ENCODE peak calls at places on chromosomes 7 and 10, in seven cellular contexts. One of them, this sample, is unnamed.

GRCh38 chr7:22660732-22661131 is 66.3 kb upstream of the IL6 start:
- ATAC-seq in T-helper 17 cell: no peak
- ATAC-seq in memory B cell: no peak
- ATAC-seq in right cardiac atrium: no peak
- ATAC-seq in activated CD8-positive, alpha-beta T cell treated with anti-CD3 and anti-CD28 coated beads, Interleukin-2, amount 10 ng/mL, durations not matched to agents 7 days and 5 days: no peak
- ATAC-seq in T-cell: no peak
- ATAC-seq in CD4-positive, alpha-beta T cell: no peak
- ATAC-seq in this sample: no peak

GRCh38 chr7:127473409-127473808 is 80.9 kb upstream of the ZNF800 start:
- ATAC-seq in activated CD8-positive, alpha-beta T cell treated with anti-CD3 and anti-CD28 coated beads, Interleukin-2, amount 10 ng/mL, durations not matched to agents 7 days and 5 days: no peak
- ATAC-seq in right cardiac atrium: no peak
- ATAC-seq in T-cell: no peak
- ATAC-seq in CD4-positive, alpha-beta T cell: no peak
- ATAC-seq in T-helper 17 cell: no peak
- ATAC-seq in memory B cell: no peak
- ATAC-seq in this sample: no peak

GRCh38 chr7:159121476-159121875 is 23.2 kb downstream of the VIPR2 start:
- ATAC-seq in T-helper 17 cell: no peak
- ATAC-seq in T-cell: no peak
- ATAC-seq in CD4-positive, alpha-beta T cell: no peak
- ATAC-seq in activated CD8-positive, alpha-beta T cell treated with anti-CD3 and anti-CD28 coated beads, Interleukin-2, amount 10 ng/mL, durations not matched to agents 7 days and 5 days: no peak
- ATAC-seq in right cardiac atrium: no peak
- ATAC-seq in memory B cell: no peak
- ATAC-seq in this sample: no peak

GRCh38 chr10:80535671-80536360 is 1.9 kb upstream of the SH2D4B start:
- ATAC-seq in right cardiac atrium: peak
- ATAC-seq in CD4-positive, alpha-beta T cell: peak
- ATAC-seq in T-helper 17 cell: peak
- ATAC-seq in T-cell: peak
- ATAC-seq in activated CD8-positive, alpha-beta T cell treated with anti-CD3 and anti-CD28 coated beads, Interleukin-2, amount 10 ng/mL, durations not matched to agents 7 days and 5 days: peak
- ATAC-seq in memory B cell: peak
- ATAC-seq in this sample: peak

GRCh38 chr10:4346257-4346656 is 479.8 kb upstream of the AKR1E2 start:
- ATAC-seq in memory B cell: no peak
- ATAC-seq in T-helper 17 cell: no peak
- ATAC-seq in CD4-positive, alpha-beta T cell: no peak
- ATAC-seq in T-cell: no peak
- ATAC-seq in activated CD8-positive, alpha-beta T cell treated with anti-CD3 and anti-CD28 coated beads, Interleukin-2, amount 10 ng/mL, durations not matched to agents 7 days and 5 days: no peak
- ATAC-seq in right cardiac atrium: peak
- ATAC-seq in this sample: no peak

GRCh38 chr10:24501312-24501711 is 222.4 kb downstream of the ARHGAP21 start:
- ATAC-seq in CD4-positive, alpha-beta T cell: no peak
- ATAC-seq in memory B cell: no peak
- ATAC-seq in T-helper 17 cell: no peak
- ATAC-seq in T-cell: no peak
- ATAC-seq in activated CD8-positive, alpha-beta T cell treated with anti-CD3 and anti-CD28 coated beads, Interleukin-2, amount 10 ng/mL, durations not matched to agents 7 days and 5 days: no peak
- ATAC-seq in right cardiac atrium: no peak
- ATAC-seq in this sample: peak

GRCh38 chr7:155009570-155010157 is 6.7 kb upstream of the PAXIP1 start:
- ATAC-seq in T-helper 17 cell: peak
- ATAC-seq in right cardiac atrium: no peak
- ATAC-seq in memory B cell: peak
- ATAC-seq in activated CD8-positive, alpha-beta T cell treated with anti-CD3 and anti-CD28 coated beads, Interleukin-2, amount 10 ng/mL, durations not matched to agents 7 days and 5 days: peak
- ATAC-seq in T-cell: peak
- ATAC-seq in CD4-positive, alpha-beta T cell: no peak
- ATAC-seq in this sample: no peak

GRCh38 chr10:1472178-1472577 is 265.1 kb downstream of the ADARB2 start:
- ATAC-seq in memory B cell: no peak
- ATAC-seq in T-helper 17 cell: no peak
- ATAC-seq in right cardiac atrium: no peak
- ATAC-seq in CD4-positive, alpha-beta T cell: no peak
- ATAC-seq in activated CD8-positive, alpha-beta T cell treated with anti-CD3 and anti-CD28 coated beads, Interleukin-2, amount 10 ng/mL, durations not matched to agents 7 days and 5 days: no peak
- ATAC-seq in T-cell: no peak
- ATAC-seq in this sample: no peak

GRCh38 chr10:6002809-6003500 is 25.6 kb upstream of the IL15RA start:
- ATAC-seq in CD4-positive, alpha-beta T cell: no peak
- ATAC-seq in right cardiac atrium: no peak
- ATAC-seq in T-helper 17 cell: no peak
- ATAC-seq in T-cell: no peak
- ATAC-seq in activated CD8-positive, alpha-beta T cell treated with anti-CD3 and anti-CD28 coated beads, Interleukin-2, amount 10 ng/mL, durations not matched to agents 7 days and 5 days: no peak
- ATAC-seq in memory B cell: no peak
- ATAC-seq in this sample: no peak

GRCh38 chr7:154984601-154985188 is 18.2 kb downstream of the PAXIP1 start:
- ATAC-seq in T-cell: no peak
- ATAC-seq in right cardiac atrium: no peak
- ATAC-seq in T-helper 17 cell: no peak
- ATAC-seq in memory B cell: no peak
- ATAC-seq in CD4-positive, alpha-beta T cell: no peak
- ATAC-seq in activated CD8-positive, alpha-beta T cell treated with anti-CD3 and anti-CD28 coated beads, Interleukin-2, amount 10 ng/mL, durations not matched to agents 7 days and 5 days: no peak
- ATAC-seq in this sample: no peak

This sample was measured in esophagus mucosa.